ENCODE peak calls at places on chromosomes 7 and 10, in nine cellular contexts. U is pancreas; X is stimulated activated CD4-positive, alpha-beta T cell treated with anti-CD3 and anti-CD28 coated beads, Interleukin-1b, Interleukin-23, amount 100 ng/mL, for 4 hours; A is spleen; V is NCI-H748 treated with DMSO at 0.1 percent for 48 hours; D is HS-27A; O is stimulated activated CD8-positive, alpha-beta memory T cell treated with anti-CD3 and anti-CD28 coated beads, Interleukin-2, amount 100 ng/mL, for 48 hours; Z is hypothalamus; G is transverse colon. P is an unnamed sample.

GRCh38 chr7:3754488-3755365 is 453.7 kb downstream of the SDK1 start:
- DNase-seq in D (no peak), A (no peak), X (no peak), U (no peak), G (peak; percentile 11), Z (peak; percentile 61), O (no peak), V (peak; percentile 70), P (peak; percentile 5)

GRCh38 chr7:89002942-89003618 is 207.5 kb upstream of the TEX47 start:
- DNase-seq in U (no peak), Z (no peak), G (no peak), A (no peak), V (no peak), O (no peak), D (no peak), X (no peak), P (peak; percentile 7)

GRCh38 chr10:14063531-14064317 is 267.0 kb downstream of the FRMD4A start:
- DNase-seq in G (no peak), O (no peak), Z (no peak), D (peak; percentile 23), V (no peak), A (no peak), U (no peak), X (no peak), P (no peak)

GRCh38 chr10:68075550-68076004 is 494 bp upstream of the HERC4 start:
- DNase-seq in G (no peak), U (no peak), V (no peak), D (no peak), X (no peak), O (no peak), Z (no peak), A (no peak), P (no peak)

GRCh38 chr7:101362334-101363195 is at the start of gene COL26A1:
- DNase-seq in Z (no peak), V (no peak), O (no peak), G (peak; percentile 12), A (peak; percentile 77), U (peak; percentile 87), X (no peak), D (no peak), P (peak; percentile 31)

GRCh38 chr7:67512481-67512880 is 515.8 kb downstream of the TYW1 start:
- DNase-seq in G (no peak), U (no peak), V (peak; percentile 68), D (no peak), X (no peak), Z (no peak), A (no peak), O (no peak), P (no peak)

GRCh38 chr7:74481458-74482324 is 28.0 kb downstream of the GTF2IRD1 start:
- DNase-seq in D (no peak), A (no peak), G (no peak), V (no peak), U (no peak), O (no peak), X (no peak), Z (no peak), P (peak; percentile 19)

GRCh38 chr10:43235070-43235900 is 31.6 kb downstream of the RASGEF1A start:
- DNase-seq in V (no peak), G (no peak), U (peak; percentile 33), D (no peak), X (no peak), Z (no peak), A (peak; percentile 63), O (no peak), P (no peak)

GRCh38 chr10:93673791-93674190 is 28.6 kb downstream of the FRA10AC1 start:
- DNase-seq in A (no peak), V (no peak), O (no peak), G (no peak), X (no peak), Z (no peak), D (no peak), U (no peak), P (no peak)

GRCh38 chr7:101134399-101134980 is 7.6 kb downstream of the SERPINE1 start:
- DNase-seq in O (no peak), U (no peak), G (no peak), X (no peak), V (no peak), D (no peak), Z (no peak), A (no peak), P (no peak)

GRCh38 chr7:39761435-39761834 is 138.1 kb downstream of the RALA start:
- DNase-seq in A (no peak), X (no peak), G (no peak), V (peak; percentile 67), D (no peak), O (no peak), Z (no peak), U (no peak), P (no peak)

GRCh38 chr10:29585488-29585976 is 49.2 kb downstream of the SVIL start:
- DNase-seq in V (peak; percentile 8), X (no peak), Z (no peak), A (no peak), G (no peak), U (no peak), O (no peak), D (no peak), P (no peak)

GRCh38 chr7:113109718-113110117 is 8.6 kb downstream of the SMIM30 start:
- DNase-seq in X (no peak), Z (no peak), G (no peak), O (no peak), D (no peak), U (no peak), A (no peak), V (no peak), P (no peak)

GRCh38 chr7:75905785-75906604 is 9.0 kb upstream of the POR start:
- DNase-seq in A (peak; percentile 81), G (peak; percentile 53), X (no peak), O (no peak), Z (peak; percentile 76), U (no peak), D (no peak), V (peak; percentile 24), P (no peak)

GRCh38 chr10:11168423-11169100 is 150.9 kb downstream of the CELF2 start:
- DNase-seq in D (no peak), Z (no peak), G (no peak), U (no peak), A (no peak), O (no peak), X (no peak), V (no peak), P (no peak)

GRCh38 chr10:119210633-119211032 is 3.3 kb downstream of the GRK5 start:
- DNase-seq in O (no peak), X (no peak), V (no peak), Z (no peak), A (no peak), D (no peak), G (no peak), U (no peak), P (no peak)

GRCh38 chr10:129761981-129762956 is 201.8 kb downstream of the EBF3 start:
- DNase-seq in A (peak; percentile 51), D (no peak), G (no peak), X (no peak), O (no peak), U (no peak), V (no peak), Z (no peak), P (no peak)

GRCh38 chr7:39428221-39428620 is 138.0 kb upstream of the YAE1 start:
- DNase-seq in O (no peak), U (no peak), Z (no peak), V (no peak), G (no peak), A (no peak), D (peak; percentile 24), X (no peak), P (no peak)

GRCh38 chr7:117716707-117717294 is 156.4 kb downstream of the CTTNBP2 start:
- DNase-seq in X (no peak), U (no peak), Z (no peak), G (no peak), V (no peak), O (no peak), A (no peak), D (no peak), P (no peak)

GRCh38 chr7:158029431-158029938 is 558.1 kb downstream of the PTPRN2 start:
- DNase-seq in D (no peak), Z (no peak), G (no peak), U (peak; percentile 13), X (no peak), O (no peak), V (peak; percentile 91), A (peak; percentile 23), P (no peak)

GRCh38 chr7:129825554-129826267 is 127.0 kb downstream of the UBE2H start:
- DNase-seq in A (peak; percentile 99), X (peak; percentile 92), G (peak; percentile 92), Z (peak; percentile 64), U (peak; percentile 96), V (peak; percentile 75), O (peak; percentile 91), D (no peak), P (peak; percentile 78)

GRCh38 chr7:96998333-96998732 is 7.0 kb upstream of the DLX6 start:
- DNase-seq in Z (no peak), X (no peak), V (no peak), D (no peak), U (no peak), O (no peak), G (no peak), A (no peak), P (no peak)

GRCh38 chr7:121960678-121961461 is 87.9 kb downstream of the PTPRZ1 start:
- DNase-seq in D (peak; percentile 66), G (no peak), Z (no peak), U (no peak), X (no peak), O (no peak), V (no peak), A (no peak), P (peak; percentile 1)

GRCh38 chr10:1019362-1019761 is 6.3 kb downstream of the IDI2 start:
- DNase-seq in X (no peak), O (no peak), G (no peak), D (no peak), A (peak; percentile 49), Z (no peak), U (no peak), V (no peak), P (no peak)

GRCh38 chr10:73779018-73779417 is 2.8 kb upstream of the CHCHD1 start:
- DNase-seq in Z (no peak), X (no peak), U (no peak), O (no peak), G (no peak), V (no peak), A (no peak), D (no peak), P (no peak)

GRCh38 chr10:33612551-33612950 is 278.1 kb upstream of the NRP1 start:
- DNase-seq in D (no peak), X (no peak), Z (no peak), G (no peak), U (no peak), V (no peak), A (no peak), O (no peak), P (no peak)

GRCh38 chr10:64209574-64209973 is 688.4 kb downstream of the REEP3 start:
- DNase-seq in A (no peak), D (no peak), G (no peak), X (no peak), V (no peak), Z (no peak), U (no peak), O (no peak), P (no peak)

GRCh38 chr10:3919676-3920308 is 134.8 kb upstream of the KLF6 start:
- DNase-seq in G (no peak), V (no peak), Z (no peak), X (no peak), A (no peak), D (no peak), U (no peak), O (no peak), P (peak; percentile 61)

GRCh38 chr7:41816111-41816510 is 113.2 kb upstream of the INHBA start:
- DNase-seq in G (no peak), V (no peak), D (no peak), X (no peak), U (no peak), A (no peak), Z (peak; percentile 7), O (no peak), P (peak; percentile 44)

GRCh38 chr7:158042156-158042880 is 545.3 kb downstream of the PTPRN2 start:
- DNase-seq in V (no peak), U (peak; percentile 25), X (no peak), D (no peak), A (peak; percentile 61), G (no peak), O (no peak), Z (no peak), P (no peak)

GRCh38 chr10:80855348-80855971 is 317.8 kb downstream of the SH2D4B start:
- DNase-seq in V (no peak), O (no peak), U (no peak), A (peak; percentile 60), Z (no peak), X (no peak), G (no peak), D (no peak), P (no peak)